ENCODE peak calls at places on chromosomes 11 and 22, in seven cellular contexts. A is A549, Z is tibial nerve, M is breast epithelium, Y is spleen, W is right lobe of liver, U is esophagus squamous epithelium. N is an unnamed sample.

GRCh38 chr11:70282012-70282411 is 11.5 kb downstream of the PPFIA1 start:
- DNase-seq in Y (no peak), Z (no peak), A (no peak), U (no peak), M (no peak), W (no peak), N (no peak)

GRCh38 chr11:117588166-117588810 is 208.7 kb downstream of the DSCAML1 start:
- DNase-seq in Y (no peak), W (no peak), M (no peak), Z (no peak), U (no peak), A (no peak), N (no peak)

GRCh38 chr11:105968021-105968697 is 53.9 kb downstream of the MSANTD4 start:
- DNase-seq in Y (no peak), M (no peak), U (no peak), A (no peak), Z (no peak), W (no peak), N (no peak)

GRCh38 chr11:44096360-44097188 is 1.1 kb downstream of the EXT2 start:
- DNase-seq in M (no peak), Z (no peak), A (peak), U (no peak), Y (peak), W (no peak), N (no peak)

GRCh38 chr11:2590951-2591754 is 108.6 kb downstream of the KCNQ1OT1 start:
- DNase-seq in A (no peak), M (peak), Y (no peak), Z (no peak), W (no peak), U (no peak), N (no peak)

GRCh38 chr11:14317659-14318325 is 41.2 kb downstream of the RRAS2 start:
- DNase-seq in Y (no peak), Z (no peak), M (no peak), W (peak), A (no peak), U (no peak), N (no peak)

GRCh38 chr11:108196901-108197300 is 25.5 kb downstream of the NPAT start:
- DNase-seq in U (no peak), W (no peak), Y (no peak), Z (no peak), M (no peak), A (no peak), N (no peak)

GRCh38 chr11:72679869-72680268 is 5.6 kb upstream of the PDE2A start:
- DNase-seq in A (no peak), W (no peak), Z (no peak), Y (no peak), M (no peak), U (no peak), N (no peak)

GRCh38 chr11:24312464-24313238 is 184.2 kb upstream of the LUZP2 start:
- DNase-seq in U (no peak), A (no peak), M (no peak), Y (no peak), Z (no peak), W (no peak), N (no peak)

GRCh38 chr11:113001709-113002108 is 40.5 kb downstream of the NCAM1 start:
- DNase-seq in U (no peak), Y (no peak), M (no peak), W (no peak), A (no peak), Z (no peak), N (no peak)

GRCh38 chr11:69497221-69497787 is 15.8 kb downstream of the LINC01488 start:
- DNase-seq in A (peak), Y (peak), Z (peak), W (peak), U (no peak), M (peak), N (peak)

GRCh38 chr22:20805972-20806471 is 32.1 kb downstream of the SERPIND1 start:
- DNase-seq in Z (no peak), W (peak), U (no peak), A (no peak), M (no peak), Y (no peak), N (no peak)

GRCh38 chr11:97140885-97141494 is 751.2 kb downstream of the JRKL start:
- DNase-seq in Z (no peak), W (no peak), U (no peak), A (peak), M (no peak), Y (no peak), N (no peak)

GRCh38 chr22:30697975-30698374 is 3.3 kb downstream of the OSBP2 start:
- DNase-seq in A (no peak), Y (peak), Z (no peak), M (no peak), W (no peak), U (no peak), N (no peak)
- TF ChIP-seq POLR2A in A (no peak), Y (no peak), Z (no peak), M (no peak), W (no peak), U (no peak), N (no peak)

DNA sequence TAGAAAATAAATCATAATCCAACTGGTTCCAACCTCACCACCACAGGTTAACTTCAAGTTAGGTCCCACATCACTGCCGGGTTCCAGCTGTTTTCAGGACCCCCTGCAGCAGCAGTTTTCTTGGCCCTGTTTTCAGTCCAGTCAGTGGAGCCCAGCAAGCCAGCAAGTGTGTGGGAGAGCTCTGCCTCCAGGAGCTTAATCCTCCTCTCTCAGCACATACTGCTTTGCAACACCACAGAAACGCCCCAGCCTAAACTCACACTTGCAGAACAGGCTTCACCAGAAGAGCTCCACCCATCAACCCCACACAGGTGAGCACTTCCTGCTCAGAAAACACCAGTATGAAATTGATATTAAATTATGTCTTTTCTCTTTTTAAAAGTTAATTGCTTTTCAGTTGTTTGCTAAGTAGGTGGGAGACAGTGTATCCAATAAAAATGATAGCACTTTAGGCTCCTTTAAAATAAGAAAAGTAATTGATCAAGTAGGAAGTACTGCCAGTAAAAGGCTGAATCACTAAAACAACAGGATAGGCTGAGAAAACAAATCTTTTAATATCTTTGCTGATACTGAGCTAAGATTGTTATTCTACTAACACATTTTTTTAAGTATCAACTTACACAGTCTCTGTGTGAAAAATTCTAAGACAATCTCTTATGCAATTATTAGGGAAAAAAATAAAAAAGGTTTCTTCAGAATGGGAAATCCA is 81.5 kb upstream of the TP53AIP1 start:
- DNase-seq in U (no peak), W (no peak), M (peak), Z (no peak), Y (no peak), A (no peak), N (peak)
- TF ChIP-seq POLR2A in U (peak), W (no peak), M (no peak), Z (no peak), Y (no peak), A (no peak), N (no peak)

GRCh38 chr22:41943661-41944209 is 3.2 kb downstream of the CENPM start:
- DNase-seq in W (no peak), U (no peak), Z (no peak), M (no peak), Y (no peak), A (no peak), N (no peak)

GRCh38 chr22:41947181-41948080 is 479 bp upstream of the CENPM start:
- DNase-seq in W (no peak), Z (no peak), A (no peak), M (no peak), U (no peak), Y (no peak), N (no peak)

GRCh38 chr22:41948142-41948541 is 1.2 kb upstream of the CENPM start:
- DNase-seq in U (no peak), W (no peak), Y (no peak), Z (no peak), M (no peak), A (no peak), N (no peak)

GRCh38 chr22:41949297-41949965 is 2.5 kb upstream of the CENPM start:
- DNase-seq in Z (no peak), M (no peak), W (peak), U (no peak), Y (peak), A (no peak), N (no peak)

GRCh38 chr22:41946360-41947180 is at the start of gene CENPM:
- DNase-seq in U (peak), A (peak), Y (peak), Z (peak), M (peak), W (peak), N (peak)
- TF ChIP-seq POLR2A in U (peak), A (peak), Y (no peak), Z (no peak), M (no peak), W (no peak), N (peak)

GRCh38 chr22:44159811-44160210 is 20.9 kb upstream of the PARVG start:
- DNase-seq in Z (no peak), M (no peak), W (no peak), Y (no peak), U (no peak), A (no peak), N (no peak)

GRCh38 chr22:44160416-44160815 is 20.3 kb upstream of the PARVG start:
- DNase-seq in Z (no peak), W (no peak), Y (no peak), M (no peak), U (no peak), A (no peak), N (no peak)

GRCh38 chr22:44162960-44163359 is 17.8 kb upstream of the PARVG start:
- DNase-seq in Z (no peak), A (no peak), W (no peak), Y (no peak), U (no peak), M (no peak), N (no peak)

GRCh38 chr22:44163536-44163935 is 17.2 kb upstream of the PARVG start:
- DNase-seq in M (no peak), Z (no peak), Y (no peak), A (no peak), W (no peak), U (no peak), N (no peak)

GRCh38 chr22:44161673-44162072 is 19.1 kb upstream of the PARVG start:
- DNase-seq in A (no peak), Z (no peak), M (no peak), Y (peak), U (no peak), W (no peak), N (no peak)
- TF ChIP-seq POLR2A in A (no peak), Z (no peak), M (no peak), Y (no peak), U (no peak), W (no peak), N (no peak)